ENCODE peak calls at places on chromosomes 7 and 10, in six cellular contexts. One of them, this sample, is unnamed.

GRCh38 chr10:44962870-44963738 is 3.5 kb downstream of the RASSF4 start:
- DNase-seq in NCI-H82: peak
- DNase-seq in LHCN-M2: peak
- DNase-seq in fibroblast of villous mesenchyme: no peak
- DNase-seq in activated T-helper 9 cell treated with anti-CD3 and anti-CD28 coated beads, Interleukin-2, amount 50 U/mL, for 16 hours: no peak
- DNase-seq in activated T-cell treated with anti-CD3 and anti-CD28 coated beads for 24 hours: no peak
- DNase-seq in this sample: no peak

GRCh38 chr7:158263964-158264748 is 323.5 kb downstream of the PTPRN2 start:
- DNase-seq in NCI-H82: no peak
- DNase-seq in LHCN-M2: no peak
- DNase-seq in fibroblast of villous mesenchyme: no peak
- DNase-seq in activated T-helper 9 cell treated with anti-CD3 and anti-CD28 coated beads, Interleukin-2, amount 50 U/mL, for 16 hours: no peak
- DNase-seq in activated T-cell treated with anti-CD3 and anti-CD28 coated beads for 24 hours: no peak
- DNase-seq in this sample: no peak

GRCh38 chr10:86266446-86267242 is 100.0 kb downstream of the GRID1 start:
- DNase-seq in NCI-H82: no peak
- DNase-seq in LHCN-M2: no peak
- DNase-seq in fibroblast of villous mesenchyme: no peak
- DNase-seq in activated T-helper 9 cell treated with anti-CD3 and anti-CD28 coated beads, Interleukin-2, amount 50 U/mL, for 16 hours: no peak
- DNase-seq in activated T-cell treated with anti-CD3 and anti-CD28 coated beads for 24 hours: no peak
- DNase-seq in this sample: no peak

GRCh38 chr10:79552143-79552542 is 8.1 kb downstream of the SFTPA2 start:
- DNase-seq in NCI-H82: peak
- DNase-seq in LHCN-M2: peak
- DNase-seq in fibroblast of villous mesenchyme: no peak
- DNase-seq in activated T-helper 9 cell treated with anti-CD3 and anti-CD28 coated beads, Interleukin-2, amount 50 U/mL, for 16 hours: no peak
- DNase-seq in activated T-cell treated with anti-CD3 and anti-CD28 coated beads for 24 hours: no peak
- DNase-seq in this sample: no peak

GRCh38 chr7:159198016-159198724 is 53.5 kb upstream of the VIPR2 start:
- DNase-seq in NCI-H82: no peak
- DNase-seq in LHCN-M2: no peak
- DNase-seq in fibroblast of villous mesenchyme: no peak
- DNase-seq in activated T-helper 9 cell treated with anti-CD3 and anti-CD28 coated beads, Interleukin-2, amount 50 U/mL, for 16 hours: no peak
- DNase-seq in activated T-cell treated with anti-CD3 and anti-CD28 coated beads for 24 hours: no peak
- DNase-seq in this sample: no peak

GRCh38 chr10:76454539-76455137 is 1023.2 kb downstream of the LRMDA start:
- DNase-seq in NCI-H82: no peak
- DNase-seq in LHCN-M2: no peak
- DNase-seq in fibroblast of villous mesenchyme: peak
- DNase-seq in activated T-helper 9 cell treated with anti-CD3 and anti-CD28 coated beads, Interleukin-2, amount 50 U/mL, for 16 hours: no peak
- DNase-seq in activated T-cell treated with anti-CD3 and anti-CD28 coated beads for 24 hours: no peak
- DNase-seq in this sample: no peak

GRCh38 chr10:133590970-133591359 is 25.6 kb upstream of the SYCE1 start:
- DNase-seq in NCI-H82: no peak
- DNase-seq in LHCN-M2: no peak
- DNase-seq in fibroblast of villous mesenchyme: no peak
- DNase-seq in activated T-helper 9 cell treated with anti-CD3 and anti-CD28 coated beads, Interleukin-2, amount 50 U/mL, for 16 hours: no peak
- DNase-seq in activated T-cell treated with anti-CD3 and anti-CD28 coated beads for 24 hours: no peak
- DNase-seq in this sample: no peak

GRCh38 chr10:50604049-50604640 is 19.6 kb downstream of the SGMS1 start:
- DNase-seq in NCI-H82: no peak
- DNase-seq in LHCN-M2: no peak
- DNase-seq in fibroblast of villous mesenchyme: peak
- DNase-seq in activated T-helper 9 cell treated with anti-CD3 and anti-CD28 coated beads, Interleukin-2, amount 50 U/mL, for 16 hours: no peak
- DNase-seq in activated T-cell treated with anti-CD3 and anti-CD28 coated beads for 24 hours: no peak
- DNase-seq in this sample: no peak

GRCh38 chr7:120473352-120473751 is 200.4 kb downstream of the KCND2 start:
- DNase-seq in NCI-H82: no peak
- DNase-seq in LHCN-M2: no peak
- DNase-seq in fibroblast of villous mesenchyme: no peak
- DNase-seq in activated T-helper 9 cell treated with anti-CD3 and anti-CD28 coated beads, Interleukin-2, amount 50 U/mL, for 16 hours: no peak
- DNase-seq in activated T-cell treated with anti-CD3 and anti-CD28 coated beads for 24 hours: no peak
- DNase-seq in this sample: no peak

GRCh38 chr7:150311711-150312110 is 11.4 kb upstream of the LRRC61 start:
- DNase-seq in NCI-H82: no peak
- DNase-seq in LHCN-M2: no peak
- DNase-seq in fibroblast of villous mesenchyme: no peak
- DNase-seq in activated T-helper 9 cell treated with anti-CD3 and anti-CD28 coated beads, Interleukin-2, amount 50 U/mL, for 16 hours: no peak
- DNase-seq in activated T-cell treated with anti-CD3 and anti-CD28 coated beads for 24 hours: no peak
- DNase-seq in this sample: peak

GRCh38 chr7:26188291-26188999 is 12.1 kb downstream of the HNRNPA2B1 start:
- DNase-seq in NCI-H82: peak
- DNase-seq in LHCN-M2: no peak
- DNase-seq in fibroblast of villous mesenchyme: no peak
- DNase-seq in activated T-helper 9 cell treated with anti-CD3 and anti-CD28 coated beads, Interleukin-2, amount 50 U/mL, for 16 hours: no peak
- DNase-seq in activated T-cell treated with anti-CD3 and anti-CD28 coated beads for 24 hours: no peak
- DNase-seq in this sample: no peak

GRCh38 chr10:92692085-92692671 is 2.4 kb downstream of the HHEX start:
- DNase-seq in NCI-H82: no peak
- DNase-seq in LHCN-M2: no peak
- DNase-seq in fibroblast of villous mesenchyme: no peak
- DNase-seq in activated T-helper 9 cell treated with anti-CD3 and anti-CD28 coated beads, Interleukin-2, amount 50 U/mL, for 16 hours: no peak
- DNase-seq in activated T-cell treated with anti-CD3 and anti-CD28 coated beads for 24 hours: no peak
- DNase-seq in this sample: no peak

GRCh38 chr7:159114096-159114495 is 30.6 kb downstream of the VIPR2 start:
- DNase-seq in NCI-H82: no peak
- DNase-seq in LHCN-M2: no peak
- DNase-seq in fibroblast of villous mesenchyme: no peak
- DNase-seq in activated T-helper 9 cell treated with anti-CD3 and anti-CD28 coated beads, Interleukin-2, amount 50 U/mL, for 16 hours: no peak
- DNase-seq in activated T-cell treated with anti-CD3 and anti-CD28 coated beads for 24 hours: no peak
- DNase-seq in this sample: no peak

GRCh38 chr7:147639037-147639436 is 951.5 kb upstream of the C7orf33 start:
- DNase-seq in NCI-H82: no peak
- DNase-seq in LHCN-M2: no peak
- DNase-seq in fibroblast of villous mesenchyme: no peak
- DNase-seq in activated T-helper 9 cell treated with anti-CD3 and anti-CD28 coated beads, Interleukin-2, amount 50 U/mL, for 16 hours: no peak
- DNase-seq in activated T-cell treated with anti-CD3 and anti-CD28 coated beads for 24 hours: no peak
- DNase-seq in this sample: no peak

GRCh38 chr10:21535494-21535818 is 1.4 kb downstream of the MLLT10 start:
- DNase-seq in NCI-H82: no peak
- DNase-seq in LHCN-M2: no peak
- DNase-seq in fibroblast of villous mesenchyme: peak
- DNase-seq in activated T-helper 9 cell treated with anti-CD3 and anti-CD28 coated beads, Interleukin-2, amount 50 U/mL, for 16 hours: no peak
- DNase-seq in activated T-cell treated with anti-CD3 and anti-CD28 coated beads for 24 hours: no peak
- DNase-seq in this sample: no peak

GRCh38 chr10:87966454-87966853 is 103.0 kb downstream of the PTEN start:
- DNase-seq in NCI-H82: no peak
- DNase-seq in LHCN-M2: no peak
- DNase-seq in fibroblast of villous mesenchyme: no peak
- DNase-seq in activated T-helper 9 cell treated with anti-CD3 and anti-CD28 coated beads, Interleukin-2, amount 50 U/mL, for 16 hours: no peak
- DNase-seq in activated T-cell treated with anti-CD3 and anti-CD28 coated beads for 24 hours: no peak
- DNase-seq in this sample: peak

GRCh38 chr10:62708569-62708968 is 96.0 kb upstream of the ADO start:
- DNase-seq in NCI-H82: no peak
- DNase-seq in LHCN-M2: no peak
- DNase-seq in fibroblast of villous mesenchyme: no peak
- DNase-seq in activated T-helper 9 cell treated with anti-CD3 and anti-CD28 coated beads, Interleukin-2, amount 50 U/mL, for 16 hours: no peak
- DNase-seq in activated T-cell treated with anti-CD3 and anti-CD28 coated beads for 24 hours: no peak
- DNase-seq in this sample: no peak

GRCh38 chr7:3805151-3805550 is 504.1 kb downstream of the SDK1 start:
- DNase-seq in NCI-H82: no peak
- DNase-seq in LHCN-M2: peak
- DNase-seq in fibroblast of villous mesenchyme: peak
- DNase-seq in activated T-helper 9 cell treated with anti-CD3 and anti-CD28 coated beads, Interleukin-2, amount 50 U/mL, for 16 hours: no peak
- DNase-seq in activated T-cell treated with anti-CD3 and anti-CD28 coated beads for 24 hours: no peak
- DNase-seq in this sample: peak

GRCh38 chr7:140143997-140144396 is 32.8 kb downstream of the KDM7A start:
- DNase-seq in NCI-H82: no peak
- DNase-seq in LHCN-M2: no peak
- DNase-seq in fibroblast of villous mesenchyme: no peak
- DNase-seq in activated T-helper 9 cell treated with anti-CD3 and anti-CD28 coated beads, Interleukin-2, amount 50 U/mL, for 16 hours: no peak
- DNase-seq in activated T-cell treated with anti-CD3 and anti-CD28 coated beads for 24 hours: no peak
- DNase-seq in this sample: no peak

GRCh38 chr7:13920053-13920697 is 69.3 kb downstream of the ETV1 start:
- DNase-seq in NCI-H82: peak
- DNase-seq in LHCN-M2: peak
- DNase-seq in fibroblast of villous mesenchyme: peak
- DNase-seq in activated T-helper 9 cell treated with anti-CD3 and anti-CD28 coated beads, Interleukin-2, amount 50 U/mL, for 16 hours: no peak
- DNase-seq in activated T-cell treated with anti-CD3 and anti-CD28 coated beads for 24 hours: no peak
- DNase-seq in this sample: peak

GRCh38 chr7:158811461-158811860 is 17.8 kb downstream of the ESYT2 start:
- DNase-seq in NCI-H82: no peak
- DNase-seq in LHCN-M2: peak
- DNase-seq in fibroblast of villous mesenchyme: peak
- DNase-seq in activated T-helper 9 cell treated with anti-CD3 and anti-CD28 coated beads, Interleukin-2, amount 50 U/mL, for 16 hours: peak
- DNase-seq in activated T-cell treated with anti-CD3 and anti-CD28 coated beads for 24 hours: peak
- DNase-seq in this sample: peak